ENCODE peak calls at places on chromosomes 7 and 10, in nine cellular contexts. J is Peyer's patch, V is A673, A is body of pancreas, H is ovary, L is neural crest cell, P is heart right ventricle, S is SK-N-SH, T is PC-3. Y is an unnamed sample.

GRCh38 chr10:109941193-109941872 is 18.0 kb upstream of the XPNPEP1 start:
- DNase-seq in J (no peak), V (no peak), A (no peak), H (no peak), L (no peak), P (no peak), S (no peak), T (no peak), Y (no peak)

GRCh38 chr10:10209152-10209551 is 808.5 kb upstream of the CELF2 start:
- DNase-seq in J (no peak), V (no peak), A (peak; percentile 9), H (peak; percentile 25), L (no peak), P (no peak), S (no peak), T (no peak), Y (no peak)

GRCh38 chr7:102472126-102473041 is 6.3 kb downstream of the POLR2J start:
- DNase-seq in J (peak; percentile 15), V (no peak), A (no peak), H (no peak), L (no peak), P (peak; percentile 11), S (no peak), T (no peak), Y (no peak)

GRCh38 chr10:123607386-123607785 is 58.8 kb upstream of the GPR26 start:
- DNase-seq in J (no peak), V (no peak), A (no peak), H (no peak), L (no peak), P (no peak), S (no peak), T (no peak), Y (no peak)

GRCh38 chr7:74284781-74285259 is 4.4 kb upstream of the CLIP2 start:
- DNase-seq in J (no peak), V (no peak), A (peak; percentile 55), H (no peak), L (no peak), P (no peak), S (no peak), T (no peak), Y (no peak)

GRCh38 chr7:91265693-91266066 is 1.4 kb downstream of the FZD1 start:
- DNase-seq in J (no peak), V (no peak), A (peak; percentile 41), H (no peak), L (no peak), P (peak; percentile 20), S (no peak), T (no peak), Y (no peak)

GRCh38 chr10:43739171-43739570 is 90.5 kb upstream of the ZNF32 start:
- DNase-seq in J (no peak), V (no peak), A (no peak), H (no peak), L (no peak), P (no peak), S (no peak), T (no peak), Y (no peak)

GRCh38 chr7:121940907-121941306 is 67.9 kb downstream of the PTPRZ1 start:
- DNase-seq in J (no peak), V (no peak), A (no peak), H (no peak), L (no peak), P (no peak), S (no peak), T (no peak), Y (no peak)

GRCh38 chr10:112959207-112959838 is 9.3 kb downstream of the TCF7L2 start:
- DNase-seq in J (no peak), V (peak; percentile 77), A (no peak), H (no peak), L (no peak), P (no peak), S (no peak), T (peak; percentile 90), Y (no peak)

GRCh38 chr10:55410415-55410885 is 609.4 kb upstream of the PCDH15 start:
- DNase-seq in J (no peak), V (peak; percentile 0), A (peak; percentile 23), H (no peak), L (peak; percentile 23), P (peak; percentile 18), S (peak; percentile 51), T (peak; percentile 25), Y (no peak)

GRCh38 chr7:91083855-91084644 is 180.2 kb upstream of the FZD1 start:
- DNase-seq in J (no peak), V (peak; percentile 59), A (peak; percentile 50), H (no peak), L (no peak), P (peak; percentile 55), S (peak; percentile 67), T (peak; percentile 4), Y (no peak)

GRCh38 chr7:88344956-88345832 is 38.5 kb upstream of the STEAP4 start:
- DNase-seq in J (no peak), V (peak; percentile 52), A (peak; percentile 46), H (peak; percentile 35), L (peak; percentile 48), P (peak; percentile 53), S (peak; percentile 47), T (peak; percentile 54), Y (peak; percentile 62)

GRCh38 chr10:132945125-132945893 is 2.9 kb upstream of the CFAP46 start:
- DNase-seq in J (no peak), V (no peak), A (no peak), H (no peak), L (no peak), P (no peak), S (no peak), T (no peak), Y (no peak)

GRCh38 chr10:61987951-61988379 is 86.5 kb downstream of the ARID5B start:
- DNase-seq in J (no peak), V (no peak), A (no peak), H (no peak), L (no peak), P (no peak), S (no peak), T (no peak), Y (no peak)

GRCh38 chr10:77287647-77288120 is 349.9 kb downstream of the KCNMA1 start:
- DNase-seq in J (no peak), V (no peak), A (peak; percentile 33), H (no peak), L (no peak), P (no peak), S (no peak), T (peak; percentile 76), Y (no peak)

GRCh38 chr7:39321909-39322498 is 244.2 kb upstream of the YAE1 start:
- DNase-seq in J (no peak), V (no peak), A (no peak), H (no peak), L (no peak), P (no peak), S (no peak), T (no peak), Y (no peak)
- TF ChIP-seq CTCF in J (no peak), V (no peak), A (no peak), H (no peak), L (no peak), P (no peak), S (no peak), T (no peak), Y (no peak)

GRCh38 chr10:126373982-126374381 is 14.3 kb downstream of the ADAM12 start:
- DNase-seq in J (no peak), V (peak; percentile 11), A (no peak), H (no peak), L (no peak), P (no peak), S (no peak), T (peak; percentile 43), Y (no peak)

GRCh38 chr10:126375299-126375698 is 13.0 kb downstream of the ADAM12 start:
- DNase-seq in J (no peak), V (no peak), A (no peak), H (no peak), L (no peak), P (no peak), S (no peak), T (no peak), Y (no peak)

GRCh38 chr10:126372359-126372758 is 15.9 kb downstream of the ADAM12 start:
- DNase-seq in J (no peak), V (no peak), A (no peak), H (no peak), L (no peak), P (no peak), S (no peak), T (no peak), Y (no peak)

GRCh38 chr10:126374435-126374834 is 13.8 kb downstream of the ADAM12 start:
- DNase-seq in J (no peak), V (no peak), A (no peak), H (no peak), L (no peak), P (no peak), S (no peak), T (no peak), Y (no peak)

DNA sequence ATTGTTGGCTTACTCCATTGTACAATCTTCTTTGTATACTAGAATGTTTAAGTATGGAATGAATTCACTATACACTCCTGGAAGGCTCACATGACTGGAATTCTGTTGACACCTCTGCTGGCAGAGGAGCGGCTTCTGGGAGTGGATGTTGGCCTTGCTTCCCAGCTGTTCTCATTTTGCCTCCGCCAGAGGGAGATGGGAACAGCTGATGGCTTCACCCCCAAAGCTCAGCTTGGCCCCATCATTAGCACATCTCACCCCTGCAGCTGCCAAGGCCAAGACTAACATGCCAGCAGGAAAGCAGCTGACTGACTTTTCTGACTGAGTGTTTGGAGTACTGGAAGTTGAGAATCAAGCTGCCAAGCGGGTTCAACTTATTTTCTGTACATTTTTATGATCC is 15.1 kb downstream of the ADAM12 start:
- DNase-seq in J (no peak), V (no peak), A (no peak), H (peak; percentile 28), L (no peak), P (no peak), S (no peak), T (no peak), Y (no peak)
- TF ChIP-seq CTCF in J (no peak), V (no peak), A (no peak), H (no peak), L (no peak), P (no peak), S (no peak), T (no peak), Y (no peak)

GRCh38 chr7:85068796-85069195 is 118.1 kb downstream of the SEMA3D start:
- DNase-seq in J (no peak), V (no peak), A (no peak), H (no peak), L (no peak), P (no peak), S (no peak), T (peak; percentile 53), Y (no peak)
- TF ChIP-seq CTCF in J (no peak), V (no peak), A (no peak), H (no peak), L (no peak), P (no peak), S (no peak), T (no peak), Y (no peak)

GRCh38 chr7:23655433-23655832 is 24.6 kb upstream of the FAM221A start:
- DNase-seq in J (no peak), V (no peak), A (no peak), H (no peak), L (no peak), P (no peak), S (no peak), T (no peak), Y (no peak)

GRCh38 chr7:23653942-23654341 is 26.1 kb upstream of the FAM221A start:
- DNase-seq in J (no peak), V (no peak), A (no peak), H (no peak), L (no peak), P (no peak), S (no peak), T (no peak), Y (no peak)

GRCh38 chr7:23658831-23659427 is 21.1 kb upstream of the FAM221A start:
- DNase-seq in J (no peak), V (no peak), A (no peak), H (no peak), L (no peak), P (no peak), S (no peak), T (no peak), Y (no peak)

GRCh38 chr7:23654508-23654907 is 25.5 kb upstream of the FAM221A start:
- DNase-seq in J (no peak), V (peak; percentile 37), A (peak; percentile 76), H (no peak), L (no peak), P (no peak), S (peak; percentile 26), T (peak; percentile 9), Y (no peak)
- TF ChIP-seq CTCF in J (no peak), V (peak; percentile 51), A (peak; percentile 81), H (no peak), L (peak; percentile 40), P (no peak), S (peak; percentile 51), T (peak; percentile 42), Y (no peak)

Y was measured in mesothelial cell of epicardium.